ENCODE peak calls at places on chromosome 9, in six cellular contexts. O is GM23248, L is IMR-90, K is fibroblast of lung, V is endodermal cell, G is A549. R is an unnamed sample. For H3K4me1, the result is how much of the 10 kb centered on the place peaks cover.

GRCh38 chr9:33619666-33620404 is 95.8 kb downstream of the ANKRD18B start:
- DNase-seq in O (peak), L (peak), K (peak), V (peak), G (peak), R (no peak)

GRCh38 chr9:37210737-37211523 is 90.6 kb downstream of the ZCCHC7 start:
- DNase-seq in G (no peak), K (peak), L (peak), O (no peak), V (no peak), R (no peak)

GRCh38 chr9:69549310-69550202 is 122.6 kb downstream of the APBA1 start:
- DNase-seq in O (peak), L (peak), V (peak), K (peak), G (peak), R (peak)

GRCh38 chr9:124733964-124734740 is 37.0 kb downstream of the NR6A1 start:
- DNase-seq in V (no peak), O (no peak), G (no peak), K (no peak), L (no peak), R (no peak)

GRCh38 chr9:36934478-36935065 is 99.5 kb downstream of the PAX5 start:
- DNase-seq in V (no peak), G (no peak), K (no peak), O (peak), L (no peak), R (no peak)

GRCh38 chr9:73579823-73580222 is 428.2 kb downstream of the ANXA1 start:
- DNase-seq in K (no peak), V (no peak), O (no peak), L (no peak), G (no peak), R (no peak)

GRCh38 chr9:90659626-90660364 is 17.2 kb upstream of the DIRAS2 start:
- DNase-seq in V (no peak), L (peak), G (no peak), K (peak), O (peak), R (peak)

GRCh38 chr9:89920901-89921300 is 316.1 kb downstream of the GADD45G start:
- DNase-seq in V (peak), G (no peak), O (no peak), K (no peak), L (no peak), R (no peak)

GRCh38 chr9:115146581-115147021 is 28.6 kb upstream of the TNC start:
- DNase-seq in O (peak), K (peak), V (no peak), G (peak), L (peak), R (peak)

GRCh38 chr9:87812375-87813118 is 70.1 kb upstream of the SPATA31E1 start:
- DNase-seq in K (peak), O (peak), L (peak), V (peak), G (peak), R (no peak)

GRCh38 chr9:13770956-13771355 is 491.5 kb upstream of the MPDZ start:
- DNase-seq in K (no peak), O (no peak), V (no peak), G (no peak), L (no peak), R (no peak)

GRCh38 chr9:131613346-131613745 is 68.0 kb downstream of the PRRT1B start:
- DNase-seq in O (no peak), K (no peak), V (no peak), L (no peak), G (no peak), R (no peak)

GRCh38 chr9:128169492-128169891 is 9.4 kb downstream of the BBLN start:
- DNase-seq in G (no peak), L (no peak), V (no peak), K (no peak), O (no peak), R (no peak)

GRCh38 chr9:128168731-128169308 is 8.8 kb downstream of the BBLN start:
- DNase-seq in V (no peak), L (no peak), K (no peak), O (no peak), G (no peak), R (no peak)

GRCh38 chr9:128166169-128166568 is 6.1 kb downstream of the BBLN start:
- DNase-seq in K (no peak), G (no peak), V (no peak), L (no peak), O (no peak), R (no peak)

GRCh38 chr9:128169925-128170324 is 9.9 kb downstream of the BBLN start:
- DNase-seq in G (no peak), K (no peak), L (no peak), O (no peak), V (no peak), R (no peak)

DNA sequence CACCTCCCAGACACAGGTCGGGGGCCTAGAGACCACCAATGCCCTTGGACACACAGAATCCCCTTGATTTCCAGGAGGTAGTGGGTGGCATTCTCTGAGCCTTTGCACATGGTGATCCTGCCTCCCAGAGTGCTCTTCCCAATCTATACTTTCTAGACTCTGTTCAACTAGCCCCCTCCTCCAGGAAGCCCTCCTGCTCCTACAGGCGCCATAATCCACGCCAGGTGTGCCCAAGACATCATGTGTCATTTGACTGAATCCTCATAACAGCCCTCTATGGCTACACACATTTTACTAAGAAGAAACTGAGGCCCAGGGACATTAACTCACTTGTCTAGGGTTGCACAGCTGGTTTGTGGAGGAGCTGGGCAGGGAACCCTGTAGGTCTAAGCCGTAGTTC is 7.1 kb downstream of the BBLN start:
- DNase-seq in K (no peak), O (no peak), V (no peak), G (no peak), L (no peak), R (no peak)
- H3K4me1 ChIP-seq in K (under half), O (under half), V (under half), G (under half), L (under half), R (under half)

GRCh38 chr9:110575169-110575568 is 4.4 kb downstream of the SVEP1 start:
- DNase-seq in O (no peak), V (no peak), L (no peak), G (no peak), K (peak), R (no peak)
- H3K27ac ChIP-seq in O (no peak), V (no peak), L (no peak), G (no peak), K (no peak), R (no peak)

DNA sequence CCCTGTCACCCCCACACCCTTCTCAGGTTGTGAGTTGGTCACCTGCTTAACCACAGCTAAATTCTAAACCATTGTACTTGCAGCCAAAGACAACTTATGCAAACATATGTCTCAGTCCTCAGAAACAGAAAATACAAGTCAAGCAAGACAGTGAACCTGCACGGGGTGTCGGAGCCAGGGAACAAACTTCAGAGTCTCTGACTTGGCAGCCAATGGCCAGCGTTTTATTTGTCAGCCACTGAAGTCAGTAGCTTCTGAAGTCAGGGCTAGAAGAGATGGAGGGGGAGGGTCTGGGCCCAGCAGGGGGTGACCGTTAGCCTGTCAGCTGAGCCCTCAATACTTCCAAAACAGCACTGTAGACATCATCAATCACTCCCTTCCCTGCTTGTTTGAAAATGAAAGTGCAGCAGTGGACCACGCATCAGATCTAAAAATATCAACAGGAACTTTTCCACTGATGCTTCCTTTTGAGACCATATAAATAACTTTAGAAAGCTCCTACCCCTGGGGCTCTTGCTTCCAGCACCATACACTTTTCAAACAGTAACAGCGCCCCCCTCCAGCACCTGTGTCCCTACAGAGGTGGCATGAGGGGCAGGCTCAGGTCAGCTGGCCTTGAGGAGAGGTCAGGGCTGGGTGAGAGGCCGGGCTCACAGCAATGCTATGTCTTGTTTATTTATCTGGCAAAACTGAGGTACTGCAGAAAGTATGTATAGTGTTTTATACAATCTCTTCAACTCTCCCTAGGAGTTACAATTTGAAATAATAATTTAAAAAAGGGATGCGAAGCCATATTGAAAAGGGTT is 142.5 kb downstream of the ACER2 start:
- DNase-seq in O (no peak), G (no peak), L (peak), V (peak), K (peak), R (no peak)
- H3K4me1 ChIP-seq in O (under half), G (under half), L (under half), V (under half), K (under half), R (under half)

DNA sequence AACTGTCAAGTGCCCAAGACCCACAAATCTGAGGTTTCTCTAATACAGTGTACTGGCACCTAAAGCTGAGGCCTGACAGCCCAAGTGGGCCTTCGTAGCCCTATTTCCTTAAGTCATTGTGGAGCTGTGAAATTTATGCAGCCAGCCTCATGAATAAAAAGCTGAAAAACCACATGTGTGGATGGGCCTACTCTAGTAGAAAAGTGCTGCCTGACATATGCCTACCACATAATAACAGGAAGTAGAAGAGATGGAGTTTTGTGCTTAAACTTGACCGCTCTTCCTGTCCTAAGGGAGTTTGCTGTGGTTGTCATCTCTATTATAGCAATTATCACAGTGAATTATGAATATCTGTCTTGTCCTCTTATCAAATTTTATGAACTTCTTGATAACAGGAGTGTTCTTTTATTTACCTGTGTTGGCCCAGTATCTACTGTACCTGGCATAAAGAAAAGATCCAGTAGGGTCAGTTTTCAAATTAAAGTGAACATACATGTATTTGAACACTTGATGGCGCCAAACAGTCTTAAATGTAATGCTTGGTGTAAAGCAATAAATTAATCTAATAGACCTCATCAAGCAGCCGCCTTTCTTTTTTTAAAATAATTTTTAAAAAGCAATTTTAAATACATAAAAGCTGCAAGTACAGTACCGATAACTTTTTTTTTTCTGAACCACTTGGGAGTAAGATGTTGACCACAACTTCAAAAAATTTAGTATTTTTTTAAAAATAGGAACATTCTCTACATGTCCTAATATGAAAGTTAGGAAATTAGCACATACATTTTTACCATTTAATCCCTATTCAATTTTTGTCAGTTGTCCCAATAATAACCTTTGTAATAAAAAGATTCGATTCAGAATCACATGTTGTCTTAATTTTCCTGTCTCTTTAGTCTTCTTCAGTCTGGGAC is 51.0 kb downstream of the FKTN start:
- DNase-seq in O (peak), G (peak), V (peak), L (peak), K (peak), R (peak)
- H3K27ac ChIP-seq in O (no peak), G (no peak), V (no peak), L (no peak), K (no peak), R (no peak)

GRCh38 chr9:120680579-120680978 is 33.7 kb downstream of the MEGF9 start:
- DNase-seq in L (no peak), V (no peak), O (no peak), G (no peak), K (no peak), R (no peak)
- H3K4me1 ChIP-seq in L (under half), V (under half), O (under half), G (half or more), K (under half), R (under half)

DNA sequence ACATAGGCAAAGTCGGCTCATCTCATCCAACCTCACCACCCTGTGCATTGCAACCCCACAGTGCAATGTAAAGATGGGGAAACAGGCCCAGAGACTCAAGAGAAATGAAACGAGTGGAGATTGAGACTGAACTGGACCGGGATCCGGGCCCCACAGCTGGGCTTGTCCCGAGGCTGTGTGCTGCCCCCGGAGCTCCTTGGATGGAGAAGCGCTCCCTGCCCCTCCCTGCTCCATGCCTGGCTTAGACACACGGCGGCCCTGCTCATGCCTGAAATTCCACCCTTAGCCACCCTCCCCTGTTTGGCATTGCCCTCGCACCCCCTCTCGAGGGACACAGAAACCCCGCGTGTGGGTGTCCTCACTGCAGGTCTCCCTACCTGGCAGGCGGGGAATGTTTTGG is 27.2 kb upstream of the FCN1 start:
- DNase-seq in V (no peak), K (no peak), L (no peak), G (no peak), O (no peak), R (no peak)
- H3K27ac ChIP-seq in V (peak), K (no peak), L (no peak), G (no peak), O (no peak), R (no peak)

GRCh38 chr9:75096796-75097195 is 8.5 kb downstream of the OSTF1 start:
- DNase-seq in L (peak), G (no peak), K (no peak), V (no peak), O (peak), R (no peak)
- H3K4me1 ChIP-seq in L (under half), G (under half), K (under half), V (under half), O (under half), R (under half)

DNA sequence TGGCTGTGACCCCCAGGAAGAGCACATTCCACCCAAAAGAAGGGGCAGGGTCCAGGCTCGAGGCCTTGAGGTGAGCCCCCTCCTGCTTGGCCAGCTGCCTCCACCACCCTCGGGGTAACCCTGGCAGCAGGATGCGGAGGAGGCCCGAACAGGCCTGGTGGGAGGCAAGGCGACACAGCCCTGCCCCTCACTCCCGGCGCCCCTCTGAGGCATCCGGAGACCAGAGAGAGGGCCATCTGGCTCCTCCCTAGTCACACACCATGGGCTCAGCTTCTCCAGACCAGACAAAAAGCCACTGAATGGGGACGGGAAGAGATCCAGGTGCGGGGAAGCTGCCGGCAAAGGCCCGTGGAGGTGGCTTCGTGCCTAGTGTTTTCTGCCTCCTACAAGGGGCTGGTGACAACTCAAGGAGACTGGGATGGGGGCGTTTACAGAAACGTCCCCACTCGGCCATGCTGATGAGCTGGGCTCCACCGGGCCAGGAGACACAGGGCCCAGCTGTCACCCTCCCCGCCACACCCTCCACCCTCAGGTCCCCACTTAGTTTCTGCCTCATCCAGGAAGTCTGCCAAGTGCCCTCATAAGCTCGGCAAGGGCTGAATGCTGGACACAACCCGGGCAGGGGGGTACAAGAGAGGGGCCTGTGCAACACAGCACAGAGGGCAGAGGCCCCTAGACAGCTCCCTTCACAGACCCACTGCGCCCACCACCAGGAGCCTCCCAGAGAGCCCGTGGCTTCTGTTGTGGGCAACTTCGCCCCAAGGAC is 41.9 kb downstream of the NACC2 start:
- DNase-seq in O (peak), L (no peak), V (peak), K (no peak), G (no peak), R (no peak)
- H3K27ac ChIP-seq in O (peak), L (peak), V (peak), K (peak), G (peak), R (peak)

DNA sequence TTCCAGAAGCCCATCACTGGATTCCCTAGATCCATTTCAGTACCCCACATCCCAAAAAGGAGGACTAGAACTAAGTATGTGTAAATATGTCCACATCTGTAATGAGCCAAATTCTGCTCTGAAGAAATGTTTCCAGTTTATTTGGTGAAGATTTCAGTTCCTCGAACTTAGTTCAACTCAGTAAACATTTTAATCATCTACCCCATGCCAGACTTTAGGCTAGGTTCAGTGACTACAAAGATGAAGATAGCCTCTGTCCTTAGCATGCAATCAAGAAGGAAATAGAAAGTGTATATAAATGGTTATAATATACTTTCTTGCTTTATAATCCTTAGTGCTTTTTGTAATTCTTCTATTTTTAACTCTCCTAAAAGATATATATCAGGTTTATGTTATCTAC is 21.5 kb downstream of the RUSC2 start:
- DNase-seq in O (no peak), V (no peak), K (no peak), G (no peak), L (no peak), R (no peak)
- H3K4me1 ChIP-seq in O (half or more), V (under half), K (under half), G (half or more), L (under half), R (under half)

DNA sequence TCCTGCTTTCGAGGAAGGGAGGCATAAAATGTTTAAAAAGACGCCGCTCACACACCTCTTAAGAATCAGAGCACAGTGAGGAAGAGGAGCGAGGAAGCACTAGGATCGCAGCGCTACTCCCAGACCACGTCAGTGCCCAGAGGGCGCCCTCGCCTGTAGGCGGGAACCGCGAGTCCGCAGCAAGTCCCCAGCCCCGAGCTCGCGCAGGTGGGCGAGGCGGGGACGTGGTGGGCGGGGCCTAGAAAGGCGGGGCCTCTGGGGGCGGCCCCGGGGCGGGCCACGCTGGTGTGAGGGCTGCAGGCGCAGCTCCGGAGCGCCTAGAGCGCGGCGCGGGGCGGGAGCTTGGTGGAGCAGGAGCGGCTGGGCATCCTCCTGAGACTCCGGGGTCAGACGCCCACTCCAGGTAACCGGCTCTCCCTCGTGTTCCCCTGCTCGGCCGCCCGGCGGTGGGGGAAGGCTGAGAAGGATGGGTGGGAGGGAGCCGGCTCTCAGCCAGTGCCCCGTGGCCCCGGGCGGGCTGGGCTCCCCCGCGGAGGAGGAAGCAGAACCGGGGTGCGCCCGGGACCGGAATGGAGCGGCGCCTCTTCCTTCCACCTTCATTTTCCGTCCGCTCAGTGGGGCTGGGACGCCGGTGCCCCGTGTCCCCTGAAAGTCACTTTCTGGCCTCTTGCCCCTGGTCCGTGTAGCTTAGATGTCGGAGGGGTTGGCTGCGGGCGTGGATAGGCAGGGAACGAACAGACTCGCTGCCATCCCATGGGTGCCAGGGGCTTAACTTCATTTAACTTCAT is at the start of gene GCNT1:
- DNase-seq in V (peak), O (peak), K (peak), L (peak), G (peak), R (peak)
- H3K27ac ChIP-seq in V (no peak), O (peak), K (peak), L (peak), G (peak), R (peak)